ENCODE peak calls at places on chromosomes 13 and 19, in four cellular contexts. J, P, F and B are unnamed samples.

GRCh38 chr13:50438351-50438750 is 405.1 kb downstream of the DLEU7 start:
- DNase-seq in F (no peak), J (no peak), P (no peak), B (no peak)

GRCh38 chr13:100542546-100543156 is 45.9 kb downstream of the GGACT start:
- DNase-seq in F (no peak), P (peak), J (peak), B (peak)

GRCh38 chr19:49512970-49513745 is 697 bp downstream of the FCGRT start:
- DNase-seq in P (no peak), J (peak), F (no peak), B (peak)

GRCh38 chr13:22061806-22062391 is 391.0 kb downstream of the FGF9 start:
- DNase-seq in F (no peak), P (no peak), J (no peak), B (no peak)

GRCh38 chr13:99528547-99528946 is 27.3 kb downstream of the TM9SF2 start:
- DNase-seq in F (no peak), P (peak), J (no peak), B (peak)

GRCh38 chr13:31625115-31625514 is 114.2 kb upstream of the RXFP2 start:
- DNase-seq in P (no peak), F (no peak), J (no peak), B (no peak)

GRCh38 chr13:113667771-113668490 is 912 bp downstream of the GRK1 start:
- DNase-seq in F (no peak), P (no peak), J (no peak), B (no peak)

GRCh38 chr19:35077411-35078223 is 36.1 kb downstream of the HPN start:
- DNase-seq in F (no peak), P (no peak), J (no peak), B (no peak)

GRCh38 chr19:13337181-13337580 is 169.1 kb downstream of the CACNA1A start:
- DNase-seq in J (no peak), F (no peak), P (no peak), B (no peak)

GRCh38 chr19:27974082-27974513 is 1238.9 kb downstream of the UQCRFS1 start:
- DNase-seq in F (no peak), P (peak), J (peak), B (peak)

GRCh38 chr19:7868671-7869452 is 5.3 kb downstream of the PRR36 start:
- DNase-seq in F (peak), P (peak), J (peak), B (peak)

GRCh38 chr19:33199441-33200265 is 5.5 kb downstream of the LRP3 start:
- DNase-seq in J (no peak), P (no peak), F (no peak), B (peak)

GRCh38 chr19:38478273-38478971 is 44.9 kb downstream of the RYR1 start:
- DNase-seq in P (peak), F (peak), J (no peak), B (peak)

GRCh38 chr19:23470873-23471555 is 75.7 kb upstream of the ZNF91 start:
- DNase-seq in F (no peak), J (no peak), P (no peak), B (no peak)

GRCh38 chr13:47564041-47564440 is 437.0 kb downstream of the SUCLA2 start:
- DNase-seq in F (no peak), J (peak), P (no peak), B (no peak)

DNA sequence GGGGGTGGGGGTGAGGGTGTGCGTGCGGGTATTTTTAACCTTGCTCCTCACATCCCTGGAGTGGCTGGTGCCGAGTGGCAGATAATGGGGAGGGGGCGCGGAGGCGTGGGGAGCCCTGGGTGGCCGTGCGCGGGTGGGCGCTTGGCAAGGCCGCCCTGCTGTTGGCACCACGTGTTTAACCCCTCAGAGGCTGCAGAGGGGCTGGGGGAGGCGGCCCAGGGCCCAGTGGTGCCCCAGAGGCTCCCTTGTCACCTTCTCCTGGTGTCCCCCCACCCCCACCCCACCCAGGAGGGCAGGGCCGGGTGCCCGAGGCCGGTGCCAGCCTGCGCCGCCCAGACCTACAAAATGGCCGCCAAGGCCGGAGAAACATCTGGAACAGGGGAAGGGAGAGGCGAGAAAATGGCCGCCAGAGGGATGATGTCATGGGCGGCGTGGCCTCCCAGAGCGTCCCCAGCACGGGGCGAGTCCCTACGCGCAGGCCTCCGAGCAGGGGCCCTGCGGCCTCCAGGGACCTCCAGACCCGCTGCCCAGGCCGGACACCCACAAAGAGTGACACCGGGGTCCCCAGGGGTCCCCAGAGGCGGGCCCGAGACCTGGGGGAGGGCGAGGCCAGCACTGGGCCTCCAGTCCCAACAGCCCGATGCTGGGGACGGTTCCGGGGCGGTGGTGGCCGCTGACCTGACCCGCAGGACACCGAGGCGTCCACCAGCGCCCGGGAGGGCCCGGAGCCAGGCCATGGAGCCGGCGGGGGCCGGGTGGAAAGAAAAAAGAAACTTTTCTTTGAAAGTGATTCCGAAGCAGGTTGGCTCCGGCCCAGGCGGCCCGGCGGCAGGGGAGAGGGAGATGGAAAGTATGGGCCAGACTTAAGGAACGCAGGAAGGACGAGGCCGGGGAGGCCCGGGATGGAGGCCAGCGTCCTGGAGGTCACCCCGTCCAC is 38.2 kb downstream of the NFIC start:
- DNase-seq in J (no peak), P (no peak), F (no peak), B (no peak)
- TF ChIP-seq POLR2A in J (no peak), P (no peak), F (no peak), B (no peak)

GRCh38 chr19:42403586-42403985 is 13.5 kb upstream of the CNFN start:
- DNase-seq in F (no peak), J (no peak), P (no peak), B (no peak)

GRCh38 chr19:42402376-42403116 is 12.4 kb upstream of the CNFN start:
- DNase-seq in P (no peak), J (no peak), F (no peak), B (no peak)

GRCh38 chr19:42397315-42398166 is 7.4 kb upstream of the CNFN start:
- DNase-seq in J (no peak), F (no peak), P (peak), B (no peak)

GRCh38 chr19:42400404-42400803 is 10.3 kb upstream of the CNFN start:
- DNase-seq in J (no peak), F (no peak), P (no peak), B (no peak)

GRCh38 chr19:42401365-42402303 is 11.5 kb upstream of the CNFN start:
- DNase-seq in P (peak), F (no peak), J (peak), B (peak)
- TF ChIP-seq CTCF in P (peak), F (peak), J (peak), B (peak)

DNA sequence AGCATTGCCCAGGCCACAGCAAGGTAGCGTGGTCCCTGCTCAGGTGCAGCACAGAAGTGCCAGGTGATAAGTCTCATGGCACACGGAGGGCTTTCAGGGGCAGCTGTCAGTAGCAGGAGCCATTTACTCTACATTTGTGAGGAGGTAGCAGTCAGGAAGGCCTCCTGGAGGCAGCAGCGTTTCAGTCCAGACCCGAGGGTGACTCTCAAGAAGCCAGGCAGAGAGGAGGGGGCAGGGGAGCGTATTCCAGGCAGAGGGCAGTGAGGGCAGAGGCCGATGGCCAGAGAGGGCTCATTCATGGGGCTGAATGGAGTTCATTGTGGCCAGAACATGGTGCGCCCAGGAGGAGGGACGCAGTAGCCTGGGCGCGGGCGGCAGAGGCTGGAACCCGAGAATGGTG is 8.9 kb downstream of the PIAS4 start:
- DNase-seq in P (no peak), J (no peak), F (no peak), B (no peak)
- TF ChIP-seq MAX in P (no peak), J (no peak), F (no peak), B (no peak)

GRCh38 chr19:44113138-44113783 is at the start of gene ZNF225:
- DNase-seq in F (peak), P (peak), J (peak), B (peak)
- TF ChIP-seq POLR2A in F (peak), P (peak), J (peak), B (peak)

DNA sequence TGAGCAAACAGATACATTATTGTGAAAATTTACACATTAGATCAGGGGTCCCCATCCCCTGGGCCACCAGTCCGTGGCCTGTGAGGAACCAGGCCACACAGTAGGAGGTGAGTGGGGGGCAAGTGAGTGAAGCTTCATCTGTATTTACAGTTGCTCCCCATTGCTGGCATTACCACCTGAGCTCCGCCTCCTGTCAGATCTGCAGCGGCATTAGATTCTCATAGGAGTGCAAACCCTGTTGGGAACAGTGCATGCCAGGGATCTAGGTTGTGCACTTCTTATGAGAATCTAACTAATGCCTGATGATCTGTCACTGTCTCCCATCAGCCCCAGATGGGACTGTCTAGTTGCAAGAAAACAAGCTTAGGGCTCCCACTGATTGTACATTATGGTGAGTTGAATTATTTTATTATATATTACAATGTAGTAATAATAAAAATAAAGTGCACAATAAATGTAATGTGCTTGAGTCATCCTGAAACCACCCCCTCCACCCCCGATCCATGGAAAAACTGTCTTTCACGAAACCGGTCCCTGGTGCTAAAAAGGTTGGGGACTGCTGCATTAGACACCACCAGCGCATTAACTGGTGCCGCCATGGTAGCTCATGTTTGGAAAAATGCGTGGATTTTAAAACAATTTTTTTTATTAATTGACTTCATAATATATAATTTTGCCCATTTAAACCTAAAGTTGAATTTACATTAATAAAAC is 51.7 kb downstream of the DGKH start:
- DNase-seq in J (no peak), F (no peak), P (no peak), B (no peak)
- TF ChIP-seq CTCF in J (no peak), F (no peak), P (no peak), B (no peak)